ENCODE peak calls at places on chromosomes 5 and 9, in eight cellular contexts. One of them, this sample, is unnamed.

GRCh38 chr9:19429590-19429989 is 20.8 kb downstream of the ACER2 start:
- DNase-seq in AML-193: no peak
- DNase-seq in head of caudate nucleus: no peak
- DNase-seq in aorta: no peak
- DNase-seq in cardiac muscle cell: no peak
- DNase-seq in A172: no peak
- DNase-seq in natural killer cell treated with Interleukin-12 subunit alpha and Interleukin-12 subunit beta and Interleukin-15 and Interleukin-18, amount 100 ng/mL, for 72 hours: no peak
- DNase-seq in stimulated activated CD4-positive, alpha-beta T cell treated with anti-CD3 and anti-CD28 coated beads, TNF-alpha, amount 100 ng/mL, for 24 hours: no peak
- DNase-seq in this sample: no peak

GRCh38 chr5:100647461-100648230 is 112.5 kb downstream of the FAM174A start:
- DNase-seq in cardiac muscle cell: peak
- DNase-seq in aorta: no peak
- DNase-seq in AML-193: peak
- DNase-seq in A172: peak
- DNase-seq in stimulated activated CD4-positive, alpha-beta T cell treated with anti-CD3 and anti-CD28 coated beads, TNF-alpha, amount 100 ng/mL, for 24 hours: no peak
- DNase-seq in head of caudate nucleus: peak
- DNase-seq in natural killer cell treated with Interleukin-12 subunit alpha and Interleukin-12 subunit beta and Interleukin-15 and Interleukin-18, amount 100 ng/mL, for 72 hours: no peak
- DNase-seq in this sample: peak

GRCh38 chr5:102450313-102450990 is 48.3 kb downstream of the SLCO6A1 start:
- DNase-seq in AML-193: peak
- DNase-seq in natural killer cell treated with Interleukin-12 subunit alpha and Interleukin-12 subunit beta and Interleukin-15 and Interleukin-18, amount 100 ng/mL, for 72 hours: no peak
- DNase-seq in A172: no peak
- DNase-seq in head of caudate nucleus: no peak
- DNase-seq in stimulated activated CD4-positive, alpha-beta T cell treated with anti-CD3 and anti-CD28 coated beads, TNF-alpha, amount 100 ng/mL, for 24 hours: no peak
- DNase-seq in aorta: no peak
- DNase-seq in cardiac muscle cell: no peak
- DNase-seq in this sample: no peak

GRCh38 chr9:94030318-94031179 is 53.7 kb upstream of the PTPDC1 start:
- DNase-seq in aorta: peak
- DNase-seq in natural killer cell treated with Interleukin-12 subunit alpha and Interleukin-12 subunit beta and Interleukin-15 and Interleukin-18, amount 100 ng/mL, for 72 hours: peak
- DNase-seq in head of caudate nucleus: peak
- DNase-seq in stimulated activated CD4-positive, alpha-beta T cell treated with anti-CD3 and anti-CD28 coated beads, TNF-alpha, amount 100 ng/mL, for 24 hours: peak
- DNase-seq in AML-193: peak
- DNase-seq in A172: peak
- DNase-seq in cardiac muscle cell: peak
- DNase-seq in this sample: peak

GRCh38 chr9:34501889-34502425 is 20.8 kb downstream of the ENHO start:
- DNase-seq in A172: peak
- DNase-seq in aorta: no peak
- DNase-seq in natural killer cell treated with Interleukin-12 subunit alpha and Interleukin-12 subunit beta and Interleukin-15 and Interleukin-18, amount 100 ng/mL, for 72 hours: peak
- DNase-seq in AML-193: no peak
- DNase-seq in stimulated activated CD4-positive, alpha-beta T cell treated with anti-CD3 and anti-CD28 coated beads, TNF-alpha, amount 100 ng/mL, for 24 hours: no peak
- DNase-seq in head of caudate nucleus: peak
- DNase-seq in cardiac muscle cell: peak
- DNase-seq in this sample: peak

GRCh38 chr9:76257224-76257794 is 136.9 kb downstream of the RFK start:
- DNase-seq in aorta: no peak
- DNase-seq in natural killer cell treated with Interleukin-12 subunit alpha and Interleukin-12 subunit beta and Interleukin-15 and Interleukin-18, amount 100 ng/mL, for 72 hours: no peak
- DNase-seq in AML-193: no peak
- DNase-seq in head of caudate nucleus: no peak
- DNase-seq in A172: no peak
- DNase-seq in stimulated activated CD4-positive, alpha-beta T cell treated with anti-CD3 and anti-CD28 coated beads, TNF-alpha, amount 100 ng/mL, for 24 hours: no peak
- DNase-seq in cardiac muscle cell: peak
- DNase-seq in this sample: peak

GRCh38 chr5:159638954-159639559 is 277.2 kb upstream of the ADRA1B start:
- DNase-seq in aorta: no peak
- DNase-seq in AML-193: no peak
- DNase-seq in A172: no peak
- DNase-seq in cardiac muscle cell: peak
- DNase-seq in head of caudate nucleus: no peak
- DNase-seq in natural killer cell treated with Interleukin-12 subunit alpha and Interleukin-12 subunit beta and Interleukin-15 and Interleukin-18, amount 100 ng/mL, for 72 hours: no peak
- DNase-seq in stimulated activated CD4-positive, alpha-beta T cell treated with anti-CD3 and anti-CD28 coated beads, TNF-alpha, amount 100 ng/mL, for 24 hours: no peak
- DNase-seq in this sample: no peak

GRCh38 chr5:60463179-60463868 is 236.6 kb downstream of the DEPDC1B start:
- DNase-seq in stimulated activated CD4-positive, alpha-beta T cell treated with anti-CD3 and anti-CD28 coated beads, TNF-alpha, amount 100 ng/mL, for 24 hours: no peak
- DNase-seq in natural killer cell treated with Interleukin-12 subunit alpha and Interleukin-12 subunit beta and Interleukin-15 and Interleukin-18, amount 100 ng/mL, for 72 hours: no peak
- DNase-seq in AML-193: no peak
- DNase-seq in head of caudate nucleus: no peak
- DNase-seq in cardiac muscle cell: peak
- DNase-seq in aorta: no peak
- DNase-seq in A172: no peak
- DNase-seq in this sample: no peak

GRCh38 chr9:115650768-115651167 is 502.8 kb upstream of the PAPPA start:
- DNase-seq in AML-193: no peak
- DNase-seq in aorta: no peak
- DNase-seq in stimulated activated CD4-positive, alpha-beta T cell treated with anti-CD3 and anti-CD28 coated beads, TNF-alpha, amount 100 ng/mL, for 24 hours: no peak
- DNase-seq in natural killer cell treated with Interleukin-12 subunit alpha and Interleukin-12 subunit beta and Interleukin-15 and Interleukin-18, amount 100 ng/mL, for 72 hours: no peak
- DNase-seq in head of caudate nucleus: no peak
- DNase-seq in cardiac muscle cell: peak
- DNase-seq in A172: peak
- DNase-seq in this sample: no peak

GRCh38 chr9:22107202-22107601 is 98.1 kb upstream of the CDKN2B start:
- DNase-seq in head of caudate nucleus: no peak
- DNase-seq in stimulated activated CD4-positive, alpha-beta T cell treated with anti-CD3 and anti-CD28 coated beads, TNF-alpha, amount 100 ng/mL, for 24 hours: no peak
- DNase-seq in A172: no peak
- DNase-seq in cardiac muscle cell: no peak
- DNase-seq in AML-193: no peak
- DNase-seq in aorta: no peak
- DNase-seq in natural killer cell treated with Interleukin-12 subunit alpha and Interleukin-12 subunit beta and Interleukin-15 and Interleukin-18, amount 100 ng/mL, for 72 hours: no peak
- DNase-seq in this sample: no peak

GRCh38 chr5:78912085-78912771 is 72.9 kb downstream of the ARSB start:
- DNase-seq in cardiac muscle cell: no peak
- DNase-seq in head of caudate nucleus: no peak
- DNase-seq in AML-193: no peak
- DNase-seq in natural killer cell treated with Interleukin-12 subunit alpha and Interleukin-12 subunit beta and Interleukin-15 and Interleukin-18, amount 100 ng/mL, for 72 hours: no peak
- DNase-seq in stimulated activated CD4-positive, alpha-beta T cell treated with anti-CD3 and anti-CD28 coated beads, TNF-alpha, amount 100 ng/mL, for 24 hours: no peak
- DNase-seq in A172: no peak
- DNase-seq in aorta: no peak
- DNase-seq in this sample: no peak

GRCh38 chr9:75233011-75233410 is 144.7 kb downstream of the OSTF1 start:
- DNase-seq in cardiac muscle cell: peak
- DNase-seq in stimulated activated CD4-positive, alpha-beta T cell treated with anti-CD3 and anti-CD28 coated beads, TNF-alpha, amount 100 ng/mL, for 24 hours: no peak
- DNase-seq in AML-193: no peak
- DNase-seq in head of caudate nucleus: no peak
- DNase-seq in natural killer cell treated with Interleukin-12 subunit alpha and Interleukin-12 subunit beta and Interleukin-15 and Interleukin-18, amount 100 ng/mL, for 72 hours: no peak
- DNase-seq in aorta: no peak
- DNase-seq in A172: no peak
- DNase-seq in this sample: no peak

GRCh38 chr9:90966475-90967150 is 165.0 kb downstream of the SYK start:
- DNase-seq in head of caudate nucleus: no peak
- DNase-seq in cardiac muscle cell: peak
- DNase-seq in natural killer cell treated with Interleukin-12 subunit alpha and Interleukin-12 subunit beta and Interleukin-15 and Interleukin-18, amount 100 ng/mL, for 72 hours: no peak
- DNase-seq in stimulated activated CD4-positive, alpha-beta T cell treated with anti-CD3 and anti-CD28 coated beads, TNF-alpha, amount 100 ng/mL, for 24 hours: no peak
- DNase-seq in A172: peak
- DNase-seq in AML-193: no peak
- DNase-seq in aorta: no peak
- DNase-seq in this sample: no peak

GRCh38 chr5:80207832-80208231 is 48.0 kb downstream of the SERINC5 start:
- DNase-seq in head of caudate nucleus: no peak
- DNase-seq in natural killer cell treated with Interleukin-12 subunit alpha and Interleukin-12 subunit beta and Interleukin-15 and Interleukin-18, amount 100 ng/mL, for 72 hours: no peak
- DNase-seq in aorta: no peak
- DNase-seq in stimulated activated CD4-positive, alpha-beta T cell treated with anti-CD3 and anti-CD28 coated beads, TNF-alpha, amount 100 ng/mL, for 24 hours: no peak
- DNase-seq in A172: no peak
- DNase-seq in AML-193: no peak
- DNase-seq in cardiac muscle cell: no peak
- DNase-seq in this sample: no peak

GRCh38 chr5:130773813-130774212 is 391.2 kb downstream of the HINT1 start:
- DNase-seq in AML-193: no peak
- DNase-seq in aorta: no peak
- DNase-seq in cardiac muscle cell: no peak
- DNase-seq in natural killer cell treated with Interleukin-12 subunit alpha and Interleukin-12 subunit beta and Interleukin-15 and Interleukin-18, amount 100 ng/mL, for 72 hours: no peak
- DNase-seq in A172: peak
- DNase-seq in stimulated activated CD4-positive, alpha-beta T cell treated with anti-CD3 and anti-CD28 coated beads, TNF-alpha, amount 100 ng/mL, for 24 hours: no peak
- DNase-seq in head of caudate nucleus: no peak
- DNase-seq in this sample: no peak

GRCh38 chr5:82278711-82279370 is 687 bp upstream of the RPS23 start:
- DNase-seq in AML-193: no peak
- DNase-seq in natural killer cell treated with Interleukin-12 subunit alpha and Interleukin-12 subunit beta and Interleukin-15 and Interleukin-18, amount 100 ng/mL, for 72 hours: no peak
- DNase-seq in head of caudate nucleus: no peak
- DNase-seq in A172: no peak
- DNase-seq in aorta: no peak
- DNase-seq in stimulated activated CD4-positive, alpha-beta T cell treated with anti-CD3 and anti-CD28 coated beads, TNF-alpha, amount 100 ng/mL, for 24 hours: no peak
- DNase-seq in cardiac muscle cell: no peak
- DNase-seq in this sample: no peak

GRCh38 chr9:97368964-97369363 is 42.9 kb upstream of the TDRD7 start:
- DNase-seq in stimulated activated CD4-positive, alpha-beta T cell treated with anti-CD3 and anti-CD28 coated beads, TNF-alpha, amount 100 ng/mL, for 24 hours: no peak
- DNase-seq in head of caudate nucleus: no peak
- DNase-seq in aorta: no peak
- DNase-seq in AML-193: no peak
- DNase-seq in natural killer cell treated with Interleukin-12 subunit alpha and Interleukin-12 subunit beta and Interleukin-15 and Interleukin-18, amount 100 ng/mL, for 72 hours: no peak
- DNase-seq in A172: no peak
- DNase-seq in cardiac muscle cell: no peak
- DNase-seq in this sample: no peak

GRCh38 chr9:7974335-7975005 is 174.9 kb upstream of the DMAC1 start:
- DNase-seq in natural killer cell treated with Interleukin-12 subunit alpha and Interleukin-12 subunit beta and Interleukin-15 and Interleukin-18, amount 100 ng/mL, for 72 hours: peak
- DNase-seq in aorta: no peak
- DNase-seq in AML-193: peak
- DNase-seq in cardiac muscle cell: no peak
- DNase-seq in stimulated activated CD4-positive, alpha-beta T cell treated with anti-CD3 and anti-CD28 coated beads, TNF-alpha, amount 100 ng/mL, for 24 hours: no peak
- DNase-seq in head of caudate nucleus: no peak
- DNase-seq in A172: no peak
- DNase-seq in this sample: no peak

GRCh38 chr5:8470489-8470888 is 601.5 kb downstream of the MTRR start:
- DNase-seq in aorta: no peak
- DNase-seq in stimulated activated CD4-positive, alpha-beta T cell treated with anti-CD3 and anti-CD28 coated beads, TNF-alpha, amount 100 ng/mL, for 24 hours: no peak
- DNase-seq in A172: no peak
- DNase-seq in cardiac muscle cell: no peak
- DNase-seq in AML-193: no peak
- DNase-seq in natural killer cell treated with Interleukin-12 subunit alpha and Interleukin-12 subunit beta and Interleukin-15 and Interleukin-18, amount 100 ng/mL, for 72 hours: no peak
- DNase-seq in head of caudate nucleus: no peak
- DNase-seq in this sample: no peak

GRCh38 chr5:151066920-151067319 is 13.9 kb downstream of the TNIP1 start:
- DNase-seq in A172: no peak
- DNase-seq in head of caudate nucleus: no peak
- DNase-seq in natural killer cell treated with Interleukin-12 subunit alpha and Interleukin-12 subunit beta and Interleukin-15 and Interleukin-18, amount 100 ng/mL, for 72 hours: no peak
- DNase-seq in cardiac muscle cell: no peak
- DNase-seq in AML-193: no peak
- DNase-seq in aorta: no peak
- DNase-seq in stimulated activated CD4-positive, alpha-beta T cell treated with anti-CD3 and anti-CD28 coated beads, TNF-alpha, amount 100 ng/mL, for 24 hours: no peak
- DNase-seq in this sample: no peak

GRCh38 chr5:179405426-179406030 is 60.3 kb upstream of the ADAMTS2 start:
- DNase-seq in A172: no peak
- DNase-seq in stimulated activated CD4-positive, alpha-beta T cell treated with anti-CD3 and anti-CD28 coated beads, TNF-alpha, amount 100 ng/mL, for 24 hours: no peak
- DNase-seq in cardiac muscle cell: no peak
- DNase-seq in head of caudate nucleus: no peak
- DNase-seq in aorta: no peak
- DNase-seq in AML-193: no peak
- DNase-seq in natural killer cell treated with Interleukin-12 subunit alpha and Interleukin-12 subunit beta and Interleukin-15 and Interleukin-18, amount 100 ng/mL, for 72 hours: no peak
- DNase-seq in this sample: no peak

GRCh38 chr9:110283736-110284135 is 27.4 kb upstream of the TXN start:
- DNase-seq in head of caudate nucleus: no peak
- DNase-seq in natural killer cell treated with Interleukin-12 subunit alpha and Interleukin-12 subunit beta and Interleukin-15 and Interleukin-18, amount 100 ng/mL, for 72 hours: no peak
- DNase-seq in AML-193: no peak
- DNase-seq in cardiac muscle cell: no peak
- DNase-seq in aorta: no peak
- DNase-seq in stimulated activated CD4-positive, alpha-beta T cell treated with anti-CD3 and anti-CD28 coated beads, TNF-alpha, amount 100 ng/mL, for 24 hours: no peak
- DNase-seq in A172: no peak
- DNase-seq in this sample: no peak